ENCODE peak calls at places on chromosomes 5 and 9, in five cellular contexts. K is colonic mucosa, W is WTC11, G is AG08396, D is Kasumi-1. H is an unnamed sample.

GRCh38 chr5:84821924-84822323 is 437.2 kb upstream of the EDIL3 start:
- DNase-seq in K (no peak), W (no peak), G (no peak), D (no peak), H (no peak)

GRCh38 chr9:97060796-97061195 is 21.9 kb upstream of the CTSV start:
- DNase-seq in K (no peak), W (no peak), G (no peak), D (no peak), H (no peak)

GRCh38 chr9:96025995-96026572 is 150.6 kb downstream of the ERCC6L2 start:
- DNase-seq in K (no peak), W (peak), G (no peak), D (no peak), H (no peak)

GRCh38 chr9:87276327-87276841 is 221.3 kb upstream of the DAPK1 start:
- DNase-seq in K (no peak), W (no peak), G (no peak), D (peak), H (no peak)

GRCh38 chr9:22170162-22170932 is 161.2 kb upstream of the CDKN2B start:
- DNase-seq in K (no peak), W (no peak), G (no peak), D (no peak), H (no peak)

GRCh38 chr5:176157656-176158055 is 80.6 kb upstream of the SIMC1 start:
- DNase-seq in K (no peak), W (no peak), G (peak), D (no peak), H (no peak)

GRCh38 chr5:54601393-54601792 is 83.8 kb downstream of the SNX18 start:
- DNase-seq in K (no peak), W (no peak), G (no peak), D (no peak), H (no peak)

GRCh38 chr5:61307611-61308010 is 24.4 kb upstream of the ZSWIM6 start:
- DNase-seq in K (no peak), W (no peak), G (no peak), D (no peak), H (no peak)

GRCh38 chr5:161865510-161865909 is 17.6 kb downstream of the GABRA1 start:
- DNase-seq in K (no peak), W (no peak), G (no peak), D (no peak), H (no peak)

GRCh38 chr5:158560170-158560569 is 539.5 kb downstream of the EBF1 start:
- DNase-seq in K (no peak), W (no peak), G (no peak), D (no peak), H (no peak)

GRCh38 chr9:3777137-3777536 is 251.3 kb upstream of the RFX3 start:
- DNase-seq in K (no peak), W (no peak), G (no peak), D (no peak), H (no peak)

GRCh38 chr9:38417003-38417965 is 7.0 kb downstream of the IGFBPL1 start:
- DNase-seq in K (peak), W (peak), G (no peak), D (peak), H (peak)

GRCh38 chr5:43676083-43676840 is 73.3 kb downstream of the NNT start:
- DNase-seq in K (no peak), W (no peak), G (no peak), D (no peak), H (no peak)